ENCODE peak calls at places on chromosomes 16 and 17, in ten cellular contexts. M is prostate gland, J is tibial artery, A is cardiac muscle cell, H is A549, E is stomach, Y is body of pancreas, X is left ventricle myocardium inferior, S is heart right ventricle, F is MM.1S. P is an unnamed sample. For H3K4me1, the result is how much of the 10 kb centered on the place peaks cover.

GRCh38 chr17:62994931-62995330 is 28.9 kb downstream of the TANC2 start:
- DNase-seq in E (no peak), Y (no peak), J (no peak), A (peak), H (no peak), F (no peak), X (no peak), M (no peak), S (no peak), P (no peak)

GRCh38 chr17:39920218-39921210 is 2.1 kb upstream of the GSDMB start:
- DNase-seq in F (no peak), J (no peak), S (no peak), H (no peak), E (no peak), A (no peak), M (no peak), Y (no peak), X (no peak), P (no peak)

GRCh38 chr17:81396722-81397313 is 1.6 kb downstream of the BAHCC1 start:
- DNase-seq in A (peak), H (peak), E (peak), X (peak), S (no peak), M (no peak), Y (no peak), J (no peak), F (no peak), P (no peak)

GRCh38 chr17:79797492-79798295 is 817 bp upstream of the CBX8 start:
- DNase-seq in A (no peak), E (no peak), H (peak), X (no peak), S (no peak), F (peak), Y (no peak), M (no peak), J (no peak), P (no peak)

GRCh38 chr17:70099267-70099666 is 24.2 kb downstream of the KCNJ16 start:
- DNase-seq in E (no peak), J (no peak), Y (no peak), M (no peak), F (no peak), X (no peak), H (no peak), A (no peak), S (no peak), P (no peak)

GRCh38 chr17:49497147-49498036 is 2.3 kb downstream of the NGFR start:
- DNase-seq in X (peak), F (no peak), E (no peak), Y (no peak), M (peak), S (peak), A (no peak), H (no peak), J (peak), P (no peak)

GRCh38 chr16:19948186-19949104 is 63.8 kb upstream of the GPRC5B start:
- DNase-seq in F (no peak), X (no peak), J (no peak), A (no peak), Y (no peak), M (no peak), E (no peak), S (no peak), H (peak), P (no peak)

GRCh38 chr16:31055613-31056012 is 18.4 kb downstream of the ZNF668 start:
- DNase-seq in F (no peak), A (no peak), X (no peak), J (no peak), M (no peak), H (no peak), Y (no peak), S (no peak), E (no peak), P (no peak)

GRCh38 chr17:1752425-1752941 is 9.4 kb upstream of the SERPINF1 start:
- DNase-seq in E (no peak), F (no peak), M (no peak), S (no peak), J (no peak), X (no peak), Y (peak), H (peak), A (no peak), P (no peak)

GRCh38 chr16:27640277-27640600 is 90.3 kb downstream of the KATNIP start:
- DNase-seq in S (no peak), J (no peak), Y (no peak), H (no peak), M (no peak), E (no peak), X (no peak), A (no peak), F (no peak), P (no peak)

GRCh38 chr17:38510424-38511125 is 82.3 kb downstream of the ARHGAP23 start:
- DNase-seq in H (no peak), A (peak), E (peak), S (no peak), M (no peak), Y (no peak), X (no peak), F (no peak), J (no peak), P (no peak)

GRCh38 chr16:88616320-88616719 is 22.1 kb upstream of the IL17C start:
- DNase-seq in X (no peak), J (no peak), H (no peak), Y (peak), F (no peak), S (no peak), A (no peak), E (peak), M (peak), P (no peak)

GRCh38 chr17:32876414-32877163 is at the start of gene MYO1D:
- DNase-seq in H (peak), M (peak), A (no peak), F (peak), E (peak), S (peak), J (peak), X (peak), Y (peak), P (no peak)

GRCh38 chr16:81855552-81856153 is 76.6 kb downstream of the PLCG2 start:
- DNase-seq in J (no peak), F (no peak), A (no peak), E (no peak), Y (no peak), X (no peak), S (no peak), M (no peak), H (no peak), P (no peak)

GRCh38 chr17:82497483-82498405 is 21.8 kb upstream of the FOXK2 start:
- DNase-seq in E (no peak), H (peak), M (no peak), A (peak), X (no peak), S (no peak), F (peak), J (peak), Y (peak), P (no peak)

GRCh38 chr16:57482845-57483545 is 3.3 kb downstream of the DOK4 start:
- DNase-seq in J (peak), E (peak), X (no peak), A (no peak), S (no peak), F (no peak), M (no peak), Y (no peak), H (no peak), P (no peak)

GRCh38 chr16:27972500-27972899 is 91.0 kb downstream of the GSG1L start:
- DNase-seq in S (peak), J (no peak), E (no peak), F (peak), M (no peak), A (peak), H (peak), Y (no peak), X (no peak), P (no peak)

GRCh38 chr17:37358098-37358829 is 17.5 kb upstream of the C17orf78 start:
- DNase-seq in M (peak), A (peak), J (peak), S (peak), F (peak), Y (peak), X (peak), H (peak), E (peak), P (no peak)

GRCh38 chr16:86755571-86756006 is 177.2 kb downstream of the FOXL1 start:
- DNase-seq in S (peak), Y (no peak), F (no peak), M (no peak), H (no peak), J (peak), E (no peak), A (peak), X (peak), P (no peak)

GRCh38 chr17:38743556-38744171 is 4.5 kb downstream of the PCGF2 start:
- DNase-seq in M (no peak), Y (no peak), H (no peak), A (no peak), F (no peak), S (no peak), E (no peak), X (no peak), J (no peak), P (no peak)

GRCh38 chr16:89006036-89006752 is 29.2 kb upstream of the CBFA2T3 start:
- DNase-seq in Y (no peak), F (no peak), H (no peak), E (no peak), J (peak), X (no peak), S (no peak), A (no peak), M (no peak), P (no peak)

GRCh38 chr17:28898261-28898955 is 875 bp upstream of the FLOT2 start:
- DNase-seq in S (no peak), F (no peak), Y (no peak), H (no peak), J (peak), E (no peak), X (no peak), A (no peak), M (no peak), P (no peak)

GRCh38 chr16:35574454-35575431 is 2115.3 kb downstream of the TP53TG3F start:
- DNase-seq in J (no peak), F (no peak), M (no peak), X (no peak), H (no peak), E (no peak), Y (no peak), A (no peak), S (no peak), P (no peak)

GRCh38 chr17:37824534-37825485 is 80.0 kb upstream of the HNF1B start:
- DNase-seq in Y (no peak), X (no peak), A (peak), J (no peak), S (no peak), H (peak), F (no peak), M (no peak), E (no peak), P (no peak)

GRCh38 chr17:81391964-81392908 is 3.0 kb upstream of the BAHCC1 start:
- DNase-seq in X (peak), Y (no peak), F (no peak), S (no peak), M (no peak), A (peak), J (peak), H (no peak), E (no peak), P (no peak)

GRCh38 chr17:56815711-56816110 is 18.0 kb downstream of the C17orf67 start:
- DNase-seq in S (no peak), M (no peak), F (no peak), H (no peak), J (no peak), Y (no peak), E (no peak), X (no peak), A (peak), P (no peak)

GRCh38 chr17:31533546-31534155 is 142.2 kb downstream of the RAB11FIP4 start:
- DNase-seq in H (peak), X (no peak), S (no peak), F (no peak), Y (no peak), E (peak), A (peak), J (no peak), M (no peak), P (no peak)

GRCh38 chr16:11047057-11047456 is 102.7 kb downstream of the CLEC16A start:
- DNase-seq in M (no peak), J (no peak), E (no peak), A (peak), F (no peak), S (no peak), Y (no peak), X (no peak), H (no peak), P (no peak)

GRCh38 chr17:55750750-55751641 is at the start of gene PCTP:
- DNase-seq in M (peak), E (peak), S (peak), J (peak), X (peak), Y (peak), F (peak), H (peak), A (peak), P (peak)

GRCh38 chr16:76676356-76676755 is 399.2 kb downstream of the CNTNAP4 start:
- DNase-seq in E (no peak), S (no peak), J (no peak), M (no peak), A (no peak), F (no peak), Y (no peak), H (no peak), X (no peak), P (no peak)

GRCh38 chr16:77171750-77172635 is 19.0 kb upstream of the MON1B start:
- DNase-seq in Y (peak), X (no peak), F (peak), M (peak), H (peak), S (peak), J (no peak), A (peak), E (no peak), P (no peak)

GRCh38 chr16:73140944-73141343 is 93.0 kb upstream of the ZFHX3 start:
- DNase-seq in Y (no peak), S (no peak), A (no peak), F (no peak), E (no peak), X (no peak), M (no peak), J (no peak), H (peak), P (no peak)

GRCh38 chr16:89275284-89275584 is 57.7 kb downstream of the ZNF778 start:
- DNase-seq in H (no peak), S (no peak), M (no peak), E (no peak), J (no peak), A (no peak), X (no peak), F (no peak), Y (no peak), P (no peak)

GRCh38 chr16:4767872-4768548 is 1.0 kb upstream of the ZNF500 start:
- DNase-seq in E (no peak), X (no peak), F (peak), H (peak), Y (peak), M (no peak), A (peak), J (peak), S (no peak), P (no peak)

GRCh38 chr16:74577882-74578366 is 29.0 kb downstream of the GLG1 start:
- DNase-seq in E (no peak), F (no peak), M (no peak), Y (no peak), S (no peak), X (no peak), H (no peak), J (no peak), A (no peak), P (no peak)

GRCh38 chr16:10940501-10941079 is 1.7 kb downstream of the DEXI start:
- DNase-seq in F (peak), H (no peak), M (no peak), X (no peak), S (no peak), A (no peak), J (no peak), Y (no peak), E (no peak), P (no peak)

GRCh38 chr16:27984121-27984520 is 79.4 kb downstream of the GSG1L start:
- DNase-seq in J (peak), M (no peak), S (no peak), E (no peak), Y (no peak), X (no peak), A (no peak), H (no peak), F (no peak), P (no peak)

GRCh38 chr16:17983114-17983513 is 353.4 kb downstream of the NPIPA8 start:
- DNase-seq in X (no peak), J (no peak), M (no peak), Y (no peak), S (no peak), A (no peak), E (no peak), F (no peak), H (no peak), P (no peak)

GRCh38 chr16:35102780-35103403 is 1643.5 kb downstream of the TP53TG3F start:
- DNase-seq in Y (no peak), J (no peak), F (no peak), X (no peak), E (no peak), H (peak), A (no peak), S (no peak), M (no peak), P (no peak)

GRCh38 chr17:7014261-7014994 is 2.0 kb downstream of the RNASEK start:
- DNase-seq in A (peak), F (peak), E (peak), H (peak), X (peak), S (peak), M (peak), J (peak), Y (peak), P (peak)

GRCh38 chr17:7016406-7016805 is 4.0 kb downstream of the RNASEK start:
- DNase-seq in J (no peak), E (no peak), F (no peak), Y (no peak), H (no peak), X (no peak), S (no peak), M (no peak), A (no peak), P (no peak)

GRCh38 chr17:7015587-7016020 is 3.2 kb downstream of the RNASEK start:
- DNase-seq in X (no peak), J (no peak), S (no peak), E (no peak), M (no peak), F (peak), Y (no peak), H (no peak), A (no peak), P (no peak)

GRCh38 chr17:7016886-7017826 is 4.7 kb downstream of the RNASEK start:
- DNase-seq in E (no peak), J (no peak), H (no peak), F (no peak), Y (no peak), A (no peak), S (no peak), X (no peak), M (no peak), P (no peak)

GRCh38 chr17:7014995-7015586 is 2.7 kb downstream of the RNASEK start:
- DNase-seq in J (peak), M (no peak), X (no peak), E (no peak), F (peak), Y (no peak), S (no peak), A (peak), H (no peak), P (no peak)
- H3K4me1 ChIP-seq in J (half or more), M (under half), X (half or more), E (half or more), F (under half), Y (under half), S (half or more), A (under half), H (under half), P (half or more)

GRCh38 chr17:57874434-57875108 is 24.7 kb upstream of the MRPS23 start:
- DNase-seq in Y (no peak), X (peak), A (peak), F (no peak), S (peak), E (no peak), J (peak), M (no peak), H (no peak), P (no peak)
- H3K27ac ChIP-seq in Y (peak), X (peak), A (peak), F (peak), S (peak), E (peak), J (peak), M (peak), H (peak), P (peak)

DNA sequence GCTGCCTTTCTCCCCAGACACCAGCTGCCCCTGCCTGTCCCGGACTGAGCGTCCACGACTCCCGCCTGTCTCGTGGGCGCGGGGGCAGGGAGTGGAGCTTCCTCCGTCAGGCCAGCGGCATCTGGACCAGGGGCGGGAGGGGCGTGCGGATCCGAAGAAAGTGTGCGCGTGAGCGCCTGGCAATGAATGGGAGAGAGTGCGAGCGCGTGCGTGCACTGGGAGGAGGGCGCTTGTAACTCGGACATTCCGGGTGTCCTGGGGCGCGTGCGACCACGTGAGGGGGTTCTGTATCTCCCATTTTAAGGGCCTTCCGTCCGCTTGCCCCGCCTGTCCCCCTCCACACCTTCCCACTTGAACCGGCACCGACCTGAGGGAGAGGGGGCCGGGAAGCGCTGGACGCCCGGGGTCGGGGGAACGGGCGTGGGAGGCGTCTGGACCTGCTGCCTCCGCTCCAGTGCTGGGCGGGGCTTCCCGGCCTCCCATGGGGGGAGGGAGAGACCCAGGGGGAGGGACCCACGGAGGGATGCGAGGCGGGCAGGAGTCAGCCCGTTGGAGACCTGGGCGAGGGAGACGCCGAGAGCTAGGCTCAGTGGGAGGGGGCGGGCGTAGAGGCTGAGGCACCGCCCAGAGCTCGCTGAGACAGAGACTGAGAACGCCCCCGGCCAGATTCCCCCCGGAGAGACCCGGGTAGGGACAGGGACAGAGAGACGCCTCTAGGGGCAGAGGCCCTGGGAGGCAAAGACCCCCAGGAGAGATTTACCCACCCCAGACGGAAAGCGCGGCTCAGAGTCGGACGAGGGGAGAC is at the start of gene KREMEN2:
- DNase-seq in F (no peak), E (no peak), M (no peak), X (no peak), Y (no peak), A (no peak), H (peak), J (no peak), S (no peak), P (no peak)
- H3K4me3 ChIP-seq in F (peak), E (peak), M (peak), X (peak), Y (no peak), A (peak), H (peak), J (no peak), S (peak), P (peak)

GRCh38 chr16:55433030-55433429 is 46.0 kb upstream of the MMP2 start:
- DNase-seq in H (no peak), X (no peak), S (no peak), F (no peak), A (no peak), M (no peak), E (no peak), J (no peak), Y (peak), P (no peak)

GRCh38 chr16:55434000-55434399 is 45.0 kb upstream of the MMP2 start:
- DNase-seq in X (no peak), M (no peak), S (no peak), J (no peak), F (no peak), H (no peak), E (no peak), A (no peak), Y (no peak), P (no peak)

GRCh38 chr16:55436587-55436986 is 42.4 kb upstream of the MMP2 start:
- DNase-seq in M (no peak), E (no peak), F (no peak), X (no peak), A (no peak), J (no peak), S (no peak), Y (no peak), H (no peak), P (no peak)

GRCh38 chr16:55435387-55435786 is 43.6 kb upstream of the MMP2 start:
- DNase-seq in H (no peak), J (no peak), X (no peak), E (no peak), Y (no peak), M (no peak), S (no peak), F (no peak), A (no peak), P (no peak)

DNA sequence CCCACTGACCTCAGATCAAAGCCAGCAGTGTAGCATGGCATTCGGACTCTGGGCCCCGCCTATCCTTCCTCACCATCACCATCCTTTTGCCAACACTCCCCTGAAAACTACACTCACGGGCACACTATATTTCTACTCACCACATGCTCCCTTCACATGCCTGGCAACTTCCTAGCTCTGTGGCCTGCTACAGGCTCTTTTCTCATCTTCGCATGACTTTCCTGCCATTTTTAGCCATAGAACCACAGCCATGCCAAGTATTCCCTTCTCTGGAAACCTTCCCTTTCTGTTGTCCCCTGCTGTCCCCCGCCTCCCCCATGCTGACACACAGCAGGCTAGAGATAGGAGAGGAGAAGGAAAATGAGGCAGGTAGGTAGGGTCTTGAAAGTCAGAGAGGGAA is 45.5 kb upstream of the MMP2 start:
- DNase-seq in Y (no peak), H (no peak), S (no peak), E (no peak), J (no peak), M (no peak), F (no peak), X (no peak), A (no peak), P (no peak)
- H3K4me1 ChIP-seq in Y (under half), H (under half), S (under half), E (under half), J (under half), M (under half), F (under half), X (under half), A (under half), P (under half)

P was measured in esophagus squamous epithelium.